ENCODE peak calls at places on chromosomes 4 and X, in ten cellular contexts. One of them, this sample, is unnamed. For H3K4me1, the result is how much of the 10 kb centered on the place peaks cover.

GRCh38 chr4:186015212-186015817 is 53.6 kb upstream of the TLR3 start:
- DNase-seq in upper lobe of left lung: no peak
- DNase-seq in heart right ventricle: peak
- DNase-seq in BE2C: peak
- DNase-seq in left ventricle myocardium inferior: peak
- DNase-seq in GM23338: no peak
- DNase-seq in tibial nerve: no peak
- DNase-seq in esophagus squamous epithelium: no peak
- DNase-seq in right atrium auricular region: peak
- DNase-seq in mucosa of descending colon: no peak
- DNase-seq in this sample: no peak

GRCh38 chrX:150643271-150643670 is 49.9 kb upstream of the MTMR1 start:
- DNase-seq in upper lobe of left lung: no peak
- DNase-seq in heart right ventricle: no peak
- DNase-seq in BE2C: no peak
- DNase-seq in left ventricle myocardium inferior: no peak
- DNase-seq in GM23338: no peak
- DNase-seq in tibial nerve: no peak
- DNase-seq in esophagus squamous epithelium: no peak
- DNase-seq in right atrium auricular region: no peak
- DNase-seq in mucosa of descending colon: no peak
- DNase-seq in this sample: no peak

GRCh38 chr4:71878388-71878787 is 94.5 kb upstream of the GC start:
- DNase-seq in upper lobe of left lung: no peak
- DNase-seq in heart right ventricle: no peak
- DNase-seq in BE2C: no peak
- DNase-seq in left ventricle myocardium inferior: no peak
- DNase-seq in GM23338: no peak
- DNase-seq in tibial nerve: no peak
- DNase-seq in esophagus squamous epithelium: no peak
- DNase-seq in right atrium auricular region: no peak
- DNase-seq in mucosa of descending colon: no peak
- DNase-seq in this sample: no peak

GRCh38 chr4:183105092-183105491 is 6.0 kb downstream of the WWC2 start:
- DNase-seq in upper lobe of left lung: no peak
- DNase-seq in heart right ventricle: no peak
- DNase-seq in BE2C: no peak
- DNase-seq in left ventricle myocardium inferior: no peak
- DNase-seq in GM23338: peak
- DNase-seq in tibial nerve: no peak
- DNase-seq in esophagus squamous epithelium: no peak
- DNase-seq in right atrium auricular region: no peak
- DNase-seq in mucosa of descending colon: no peak
- DNase-seq in this sample: no peak

GRCh38 chr4:3393171-3393570 is 48.6 kb upstream of the HGFAC start:
- DNase-seq in upper lobe of left lung: peak
- DNase-seq in heart right ventricle: no peak
- DNase-seq in BE2C: no peak
- DNase-seq in left ventricle myocardium inferior: no peak
- DNase-seq in GM23338: no peak
- DNase-seq in tibial nerve: no peak
- DNase-seq in esophagus squamous epithelium: no peak
- DNase-seq in right atrium auricular region: no peak
- DNase-seq in mucosa of descending colon: no peak
- DNase-seq in this sample: no peak

GRCh38 chr4:185312699-185313098 is 83.0 kb downstream of the LRP2BP start:
- DNase-seq in upper lobe of left lung: no peak
- DNase-seq in heart right ventricle: no peak
- DNase-seq in BE2C: no peak
- DNase-seq in left ventricle myocardium inferior: no peak
- DNase-seq in GM23338: no peak
- DNase-seq in tibial nerve: no peak
- DNase-seq in esophagus squamous epithelium: no peak
- DNase-seq in right atrium auricular region: no peak
- DNase-seq in mucosa of descending colon: no peak
- DNase-seq in this sample: no peak

GRCh38 chrX:71618303-71618721 is at the start of gene CXCR3:
- DNase-seq in upper lobe of left lung: peak
- DNase-seq in heart right ventricle: peak
- DNase-seq in BE2C: no peak
- DNase-seq in left ventricle myocardium inferior: peak
- DNase-seq in GM23338: no peak
- DNase-seq in tibial nerve: no peak
- DNase-seq in esophagus squamous epithelium: no peak
- DNase-seq in right atrium auricular region: no peak
- DNase-seq in mucosa of descending colon: peak
- DNase-seq in this sample: no peak

GRCh38 chr4:17636696-17637351 is 22.4 kb downstream of the MED28 start:
- DNase-seq in upper lobe of left lung: peak
- DNase-seq in heart right ventricle: peak
- DNase-seq in BE2C: peak
- DNase-seq in left ventricle myocardium inferior: peak
- DNase-seq in GM23338: peak
- DNase-seq in tibial nerve: peak
- DNase-seq in esophagus squamous epithelium: no peak
- DNase-seq in right atrium auricular region: peak
- DNase-seq in mucosa of descending colon: peak
- DNase-seq in this sample: peak

GRCh38 chr4:17038510-17039176 is 140.2 kb upstream of the LDB2 start:
- DNase-seq in upper lobe of left lung: no peak
- DNase-seq in heart right ventricle: no peak
- DNase-seq in BE2C: no peak
- DNase-seq in left ventricle myocardium inferior: no peak
- DNase-seq in GM23338: peak
- DNase-seq in tibial nerve: no peak
- DNase-seq in esophagus squamous epithelium: no peak
- DNase-seq in right atrium auricular region: no peak
- DNase-seq in mucosa of descending colon: no peak
- DNase-seq in this sample: no peak

GRCh38 chr4:92847046-92847445 is 543.3 kb downstream of the GRID2 start:
- DNase-seq in upper lobe of left lung: no peak
- DNase-seq in heart right ventricle: no peak
- DNase-seq in BE2C: no peak
- DNase-seq in left ventricle myocardium inferior: no peak
- DNase-seq in GM23338: no peak
- DNase-seq in tibial nerve: no peak
- DNase-seq in esophagus squamous epithelium: no peak
- DNase-seq in right atrium auricular region: no peak
- DNase-seq in mucosa of descending colon: no peak
- DNase-seq in this sample: no peak

GRCh38 chrX:52359614-52360232 is 9.1 kb upstream of the XAGE2 start:
- DNase-seq in upper lobe of left lung: no peak
- DNase-seq in heart right ventricle: no peak
- DNase-seq in BE2C: no peak
- DNase-seq in left ventricle myocardium inferior: no peak
- DNase-seq in GM23338: no peak
- DNase-seq in tibial nerve: no peak
- DNase-seq in esophagus squamous epithelium: no peak
- DNase-seq in right atrium auricular region: no peak
- DNase-seq in mucosa of descending colon: no peak
- DNase-seq in this sample: no peak

GRCh38 chr4:38004887-38005286 is 44.7 kb downstream of the PTTG2 start:
- DNase-seq in upper lobe of left lung: no peak
- DNase-seq in heart right ventricle: no peak
- DNase-seq in BE2C: no peak
- DNase-seq in left ventricle myocardium inferior: no peak
- DNase-seq in GM23338: no peak
- DNase-seq in tibial nerve: no peak
- DNase-seq in esophagus squamous epithelium: no peak
- DNase-seq in right atrium auricular region: no peak
- DNase-seq in mucosa of descending colon: no peak
- DNase-seq in this sample: no peak

GRCh38 chr4:27628609-27629008 is 768.0 kb downstream of the STIM2 start:
- DNase-seq in upper lobe of left lung: no peak
- DNase-seq in heart right ventricle: no peak
- DNase-seq in BE2C: no peak
- DNase-seq in left ventricle myocardium inferior: no peak
- DNase-seq in GM23338: no peak
- DNase-seq in tibial nerve: no peak
- DNase-seq in esophagus squamous epithelium: no peak
- DNase-seq in right atrium auricular region: no peak
- DNase-seq in mucosa of descending colon: no peak
- DNase-seq in this sample: no peak

GRCh38 chr4:27629532-27630225 is 769.0 kb downstream of the STIM2 start:
- DNase-seq in upper lobe of left lung: no peak
- DNase-seq in heart right ventricle: no peak
- DNase-seq in BE2C: no peak
- DNase-seq in left ventricle myocardium inferior: no peak
- DNase-seq in GM23338: no peak
- DNase-seq in tibial nerve: no peak
- DNase-seq in esophagus squamous epithelium: no peak
- DNase-seq in right atrium auricular region: no peak
- DNase-seq in mucosa of descending colon: no peak
- DNase-seq in this sample: no peak

GRCh38 chr4:27620886-27621285 is 760.2 kb downstream of the STIM2 start:
- DNase-seq in upper lobe of left lung: no peak
- DNase-seq in heart right ventricle: no peak
- DNase-seq in BE2C: no peak
- DNase-seq in left ventricle myocardium inferior: no peak
- DNase-seq in GM23338: no peak
- DNase-seq in tibial nerve: no peak
- DNase-seq in esophagus squamous epithelium: no peak
- DNase-seq in right atrium auricular region: no peak
- DNase-seq in mucosa of descending colon: no peak
- DNase-seq in this sample: no peak

GRCh38 chr4:27624749-27625148 is 764.1 kb downstream of the STIM2 start:
- DNase-seq in upper lobe of left lung: no peak
- DNase-seq in heart right ventricle: no peak
- DNase-seq in BE2C: no peak
- DNase-seq in left ventricle myocardium inferior: no peak
- DNase-seq in GM23338: no peak
- DNase-seq in tibial nerve: no peak
- DNase-seq in esophagus squamous epithelium: no peak
- DNase-seq in right atrium auricular region: no peak
- DNase-seq in mucosa of descending colon: no peak
- DNase-seq in this sample: no peak
- H3K4me1 ChIP-seq in upper lobe of left lung: under half
- H3K4me1 ChIP-seq in heart right ventricle: under half
- H3K4me1 ChIP-seq in BE2C: under half
- H3K4me1 ChIP-seq in left ventricle myocardium inferior: under half
- H3K4me1 ChIP-seq in GM23338: under half
- H3K4me1 ChIP-seq in tibial nerve: under half
- H3K4me1 ChIP-seq in esophagus squamous epithelium: under half
- H3K4me1 ChIP-seq in right atrium auricular region: under half
- H3K4me1 ChIP-seq in mucosa of descending colon: under half
- H3K4me1 ChIP-seq in this sample: under half

DNA sequence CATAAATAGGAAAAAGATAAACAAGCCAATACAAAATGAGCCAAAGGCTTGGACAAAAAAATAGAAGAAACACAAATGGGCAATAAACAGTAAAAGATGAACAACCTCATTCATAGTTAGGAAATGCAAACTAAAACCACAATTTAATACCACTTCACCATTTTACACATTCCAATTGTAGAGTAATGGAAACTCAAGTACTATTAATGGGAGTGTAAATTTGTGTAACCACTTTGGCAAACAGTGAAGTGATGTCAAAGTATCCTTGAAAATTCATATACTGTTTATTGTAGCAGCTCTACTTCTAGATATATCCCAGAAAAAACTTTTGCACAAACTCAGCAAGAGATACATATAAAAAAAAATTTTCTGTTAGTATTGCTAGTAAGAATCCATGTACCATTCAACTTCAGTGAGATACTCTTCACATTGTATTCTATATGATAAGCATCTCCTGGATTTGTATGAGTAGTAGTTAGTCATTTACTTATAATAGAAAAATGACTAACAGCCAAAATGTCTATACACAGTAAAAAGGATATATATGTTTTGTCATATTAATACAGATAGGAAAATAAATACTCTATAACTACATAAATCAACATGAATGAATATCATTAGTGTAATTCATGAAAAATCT is 229.8 kb downstream of the DKK2 start:
- DNase-seq in upper lobe of left lung: no peak
- DNase-seq in heart right ventricle: no peak
- DNase-seq in BE2C: no peak
- DNase-seq in left ventricle myocardium inferior: no peak
- DNase-seq in GM23338: no peak
- DNase-seq in tibial nerve: no peak
- DNase-seq in esophagus squamous epithelium: no peak
- DNase-seq in right atrium auricular region: no peak
- DNase-seq in mucosa of descending colon: no peak
- DNase-seq in this sample: no peak
- H3K4me1 ChIP-seq in upper lobe of left lung: under half
- H3K4me1 ChIP-seq in heart right ventricle: under half
- H3K4me1 ChIP-seq in BE2C: under half
- H3K4me1 ChIP-seq in left ventricle myocardium inferior: under half
- H3K4me1 ChIP-seq in GM23338: under half
- H3K4me1 ChIP-seq in tibial nerve: under half
- H3K4me1 ChIP-seq in esophagus squamous epithelium: under half
- H3K4me1 ChIP-seq in right atrium auricular region: under half
- H3K4me1 ChIP-seq in mucosa of descending colon: under half
- H3K4me1 ChIP-seq in this sample: under half

DNA sequence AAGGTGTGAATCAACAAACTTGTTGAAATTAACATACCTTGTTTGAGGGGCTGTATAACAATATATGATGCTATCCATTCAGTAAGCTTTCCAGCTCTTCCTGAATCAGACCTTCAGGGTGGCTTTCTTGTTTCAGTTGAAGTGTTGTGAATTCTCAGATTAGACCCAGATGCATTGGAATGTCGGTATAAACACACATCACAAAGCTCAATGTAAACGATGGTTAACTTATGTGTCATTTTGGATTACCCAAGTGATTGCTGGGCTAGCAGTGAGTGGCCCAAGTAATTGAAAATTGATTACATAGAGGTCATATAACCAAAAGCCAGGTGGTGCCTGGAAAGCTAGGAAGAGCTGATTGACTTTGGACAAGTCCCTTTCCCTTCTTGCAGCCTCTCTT is 115.0 kb downstream of the SHROOM4 start:
- DNase-seq in upper lobe of left lung: no peak
- DNase-seq in heart right ventricle: no peak
- DNase-seq in BE2C: no peak
- DNase-seq in left ventricle myocardium inferior: no peak
- DNase-seq in GM23338: peak
- DNase-seq in tibial nerve: no peak
- DNase-seq in esophagus squamous epithelium: no peak
- DNase-seq in right atrium auricular region: no peak
- DNase-seq in mucosa of descending colon: no peak
- DNase-seq in this sample: no peak
- H3K4me1 ChIP-seq in upper lobe of left lung: under half
- H3K4me1 ChIP-seq in heart right ventricle: under half
- H3K4me1 ChIP-seq in BE2C: under half
- H3K4me1 ChIP-seq in left ventricle myocardium inferior: under half
- H3K4me1 ChIP-seq in GM23338: under half
- H3K4me1 ChIP-seq in tibial nerve: under half
- H3K4me1 ChIP-seq in esophagus squamous epithelium: under half
- H3K4me1 ChIP-seq in right atrium auricular region: under half
- H3K4me1 ChIP-seq in mucosa of descending colon: under half
- H3K4me1 ChIP-seq in this sample: under half

DNA sequence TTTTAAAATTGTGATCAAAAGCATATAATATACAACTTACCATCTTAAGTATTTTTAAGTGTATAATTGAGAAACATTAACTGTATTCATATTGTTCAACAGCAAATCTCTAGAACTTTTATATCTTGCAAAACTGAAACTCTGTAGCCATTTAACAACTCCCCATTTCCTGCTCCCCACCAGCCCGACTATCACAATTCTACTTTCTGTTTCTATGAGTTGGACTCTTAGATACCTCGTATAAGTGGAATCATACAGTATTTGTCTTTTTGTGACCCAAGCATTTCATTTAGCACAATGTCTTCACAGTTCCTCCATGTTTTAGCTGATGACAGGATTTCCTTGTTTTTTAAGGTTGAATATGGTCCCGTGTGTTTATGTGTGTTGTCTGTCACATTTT is 106.0 kb downstream of the LRBA start:
- DNase-seq in upper lobe of left lung: no peak
- DNase-seq in heart right ventricle: no peak
- DNase-seq in BE2C: no peak
- DNase-seq in left ventricle myocardium inferior: no peak
- DNase-seq in GM23338: no peak
- DNase-seq in tibial nerve: no peak
- DNase-seq in esophagus squamous epithelium: no peak
- DNase-seq in right atrium auricular region: no peak
- DNase-seq in mucosa of descending colon: no peak
- DNase-seq in this sample: no peak
- H3K4me1 ChIP-seq in upper lobe of left lung: under half
- H3K4me1 ChIP-seq in heart right ventricle: under half
- H3K4me1 ChIP-seq in BE2C: under half
- H3K4me1 ChIP-seq in left ventricle myocardium inferior: under half
- H3K4me1 ChIP-seq in GM23338: under half
- H3K4me1 ChIP-seq in tibial nerve: under half
- H3K4me1 ChIP-seq in esophagus squamous epithelium: under half
- H3K4me1 ChIP-seq in right atrium auricular region: under half
- H3K4me1 ChIP-seq in mucosa of descending colon: under half
- H3K4me1 ChIP-seq in this sample: under half

This sample was measured in psoas muscle.